ENCODE peak calls at places on chromosomes 6 and 20, in eight cellular contexts. One of them, this sample, is unnamed.

GRCh38 chr6:152441892-152442291 is 195.3 kb downstream of the SYNE1 start:
- DNase-seq in MM.1S: no peak
- DNase-seq in neural crest cell: no peak
- DNase-seq in choroid plexus epithelial cell: no peak
- DNase-seq in RWPE2: no peak
- DNase-seq in breast epithelium: no peak
- DNase-seq in endodermal cell: no peak
- DNase-seq in IMR-90: no peak
- DNase-seq in this sample: no peak

GRCh38 chr20:17616480-17617211 is 46.8 kb downstream of the DSTN start:
- DNase-seq in MM.1S: no peak
- DNase-seq in neural crest cell: no peak
- DNase-seq in choroid plexus epithelial cell: no peak
- DNase-seq in RWPE2: no peak
- DNase-seq in breast epithelium: peak
- DNase-seq in endodermal cell: peak
- DNase-seq in IMR-90: no peak
- DNase-seq in this sample: no peak

GRCh38 chr6:45714795-45715507 is 300.7 kb downstream of the CLIC5 start:
- DNase-seq in MM.1S: peak
- DNase-seq in neural crest cell: peak
- DNase-seq in choroid plexus epithelial cell: peak
- DNase-seq in RWPE2: no peak
- DNase-seq in breast epithelium: peak
- DNase-seq in endodermal cell: peak
- DNase-seq in IMR-90: peak
- DNase-seq in this sample: peak

GRCh38 chr6:167745660-167746376 is 80.9 kb upstream of the AFDN start:
- DNase-seq in MM.1S: no peak
- DNase-seq in neural crest cell: no peak
- DNase-seq in choroid plexus epithelial cell: no peak
- DNase-seq in RWPE2: no peak
- DNase-seq in breast epithelium: no peak
- DNase-seq in endodermal cell: peak
- DNase-seq in IMR-90: no peak
- DNase-seq in this sample: no peak

GRCh38 chr6:133055527-133055966 is 185.6 kb upstream of the EYA4 start:
- DNase-seq in MM.1S: no peak
- DNase-seq in neural crest cell: no peak
- DNase-seq in choroid plexus epithelial cell: no peak
- DNase-seq in RWPE2: no peak
- DNase-seq in breast epithelium: no peak
- DNase-seq in endodermal cell: peak
- DNase-seq in IMR-90: no peak
- DNase-seq in this sample: no peak

GRCh38 chr6:24798740-24799540 is at the start of gene ARMH2:
- DNase-seq in MM.1S: no peak
- DNase-seq in neural crest cell: no peak
- DNase-seq in choroid plexus epithelial cell: peak
- DNase-seq in RWPE2: no peak
- DNase-seq in breast epithelium: no peak
- DNase-seq in endodermal cell: no peak
- DNase-seq in IMR-90: peak
- DNase-seq in this sample: no peak

GRCh38 chr6:139939189-139939979 is 564.9 kb upstream of the CITED2 start:
- DNase-seq in MM.1S: no peak
- DNase-seq in neural crest cell: no peak
- DNase-seq in choroid plexus epithelial cell: no peak
- DNase-seq in RWPE2: no peak
- DNase-seq in breast epithelium: no peak
- DNase-seq in endodermal cell: no peak
- DNase-seq in IMR-90: no peak
- DNase-seq in this sample: no peak

GRCh38 chr6:39409889-39410288 is 87.4 kb upstream of the KCNK16 start:
- DNase-seq in MM.1S: no peak
- DNase-seq in neural crest cell: no peak
- DNase-seq in choroid plexus epithelial cell: no peak
- DNase-seq in RWPE2: no peak
- DNase-seq in breast epithelium: no peak
- DNase-seq in endodermal cell: no peak
- DNase-seq in IMR-90: no peak
- DNase-seq in this sample: no peak

GRCh38 chr20:45173531-45173930 is 1.2 kb upstream of the PI3 start:
- DNase-seq in MM.1S: no peak
- DNase-seq in neural crest cell: no peak
- DNase-seq in choroid plexus epithelial cell: no peak
- DNase-seq in RWPE2: no peak
- DNase-seq in breast epithelium: no peak
- DNase-seq in endodermal cell: no peak
- DNase-seq in IMR-90: no peak
- DNase-seq in this sample: no peak

GRCh38 chr6:18496462-18496861 is 109.3 kb downstream of the RNF144B start:
- DNase-seq in MM.1S: no peak
- DNase-seq in neural crest cell: no peak
- DNase-seq in choroid plexus epithelial cell: peak
- DNase-seq in RWPE2: no peak
- DNase-seq in breast epithelium: no peak
- DNase-seq in endodermal cell: no peak
- DNase-seq in IMR-90: peak
- DNase-seq in this sample: no peak

GRCh38 chr20:39190666-39191570 is 228.8 kb downstream of the DHX35 start:
- DNase-seq in MM.1S: no peak
- DNase-seq in neural crest cell: no peak
- DNase-seq in choroid plexus epithelial cell: no peak
- DNase-seq in RWPE2: no peak
- DNase-seq in breast epithelium: peak
- DNase-seq in endodermal cell: no peak
- DNase-seq in IMR-90: peak
- DNase-seq in this sample: no peak

GRCh38 chr6:106324726-106325335 is 729 bp downstream of the ATG5 start:
- DNase-seq in MM.1S: no peak
- DNase-seq in neural crest cell: no peak
- DNase-seq in choroid plexus epithelial cell: peak
- DNase-seq in RWPE2: no peak
- DNase-seq in breast epithelium: no peak
- DNase-seq in endodermal cell: no peak
- DNase-seq in IMR-90: peak
- DNase-seq in this sample: no peak

GRCh38 chr20:48471734-48472408 is 355.9 kb downstream of the PREX1 start:
- DNase-seq in MM.1S: no peak
- DNase-seq in neural crest cell: no peak
- DNase-seq in choroid plexus epithelial cell: no peak
- DNase-seq in RWPE2: no peak
- DNase-seq in breast epithelium: no peak
- DNase-seq in endodermal cell: no peak
- DNase-seq in IMR-90: no peak
- DNase-seq in this sample: no peak

GRCh38 chr20:61763740-61764400 is 301.8 kb downstream of the TAF4 start:
- DNase-seq in MM.1S: no peak
- DNase-seq in neural crest cell: no peak
- DNase-seq in choroid plexus epithelial cell: no peak
- DNase-seq in RWPE2: peak
- DNase-seq in breast epithelium: no peak
- DNase-seq in endodermal cell: peak
- DNase-seq in IMR-90: no peak
- DNase-seq in this sample: no peak

GRCh38 chr6:8079116-8079515 is 14.9 kb upstream of the BLOC1S5 start:
- DNase-seq in MM.1S: no peak
- DNase-seq in neural crest cell: no peak
- DNase-seq in choroid plexus epithelial cell: no peak
- DNase-seq in RWPE2: no peak
- DNase-seq in breast epithelium: no peak
- DNase-seq in endodermal cell: no peak
- DNase-seq in IMR-90: no peak
- DNase-seq in this sample: no peak

GRCh38 chr20:3323398-3323797 is 84.1 kb downstream of the DNAAF9 start:
- DNase-seq in MM.1S: no peak
- DNase-seq in neural crest cell: no peak
- DNase-seq in choroid plexus epithelial cell: no peak
- DNase-seq in RWPE2: no peak
- DNase-seq in breast epithelium: no peak
- DNase-seq in endodermal cell: peak
- DNase-seq in IMR-90: no peak
- DNase-seq in this sample: no peak

GRCh38 chr6:162119349-162119748 is 608.2 kb downstream of the PRKN start:
- DNase-seq in MM.1S: no peak
- DNase-seq in neural crest cell: no peak
- DNase-seq in choroid plexus epithelial cell: peak
- DNase-seq in RWPE2: no peak
- DNase-seq in breast epithelium: no peak
- DNase-seq in endodermal cell: peak
- DNase-seq in IMR-90: no peak
- DNase-seq in this sample: no peak

GRCh38 chr20:23228912-23229311 is 121.7 kb upstream of the NXT1 start:
- DNase-seq in MM.1S: no peak
- DNase-seq in neural crest cell: no peak
- DNase-seq in choroid plexus epithelial cell: peak
- DNase-seq in RWPE2: no peak
- DNase-seq in breast epithelium: no peak
- DNase-seq in endodermal cell: no peak
- DNase-seq in IMR-90: peak
- DNase-seq in this sample: no peak

GRCh38 chr6:26653007-26653406 is 6.5 kb downstream of the ZNF322 start:
- DNase-seq in MM.1S: no peak
- DNase-seq in neural crest cell: no peak
- DNase-seq in choroid plexus epithelial cell: no peak
- DNase-seq in RWPE2: no peak
- DNase-seq in breast epithelium: no peak
- DNase-seq in endodermal cell: no peak
- DNase-seq in IMR-90: no peak
- DNase-seq in this sample: no peak

GRCh38 chr6:26660096-26660425 is 515 bp upstream of the ZNF322 start:
- DNase-seq in MM.1S: peak
- DNase-seq in neural crest cell: no peak
- DNase-seq in choroid plexus epithelial cell: peak
- DNase-seq in RWPE2: no peak
- DNase-seq in breast epithelium: no peak
- DNase-seq in endodermal cell: no peak
- DNase-seq in IMR-90: peak
- DNase-seq in this sample: no peak

GRCh38 chr6:26657268-26657667 is 2.3 kb downstream of the ZNF322 start:
- DNase-seq in MM.1S: no peak
- DNase-seq in neural crest cell: no peak
- DNase-seq in choroid plexus epithelial cell: no peak
- DNase-seq in RWPE2: no peak
- DNase-seq in breast epithelium: no peak
- DNase-seq in endodermal cell: no peak
- DNase-seq in IMR-90: no peak
- DNase-seq in this sample: no peak

GRCh38 chr6:26659042-26659359 is 545 bp downstream of the ZNF322 start:
- DNase-seq in MM.1S: no peak
- DNase-seq in neural crest cell: no peak
- DNase-seq in choroid plexus epithelial cell: no peak
- DNase-seq in RWPE2: no peak
- DNase-seq in breast epithelium: no peak
- DNase-seq in endodermal cell: no peak
- DNase-seq in IMR-90: no peak
- DNase-seq in this sample: no peak
- TF ChIP-seq CTCF in MM.1S: no peak
- TF ChIP-seq CTCF in neural crest cell: no peak
- TF ChIP-seq CTCF in choroid plexus epithelial cell: no peak
- TF ChIP-seq CTCF in RWPE2: no peak
- TF ChIP-seq CTCF in breast epithelium: no peak
- TF ChIP-seq CTCF in endodermal cell: no peak
- TF ChIP-seq CTCF in IMR-90: no peak
- TF ChIP-seq CTCF in this sample: no peak

GRCh38 chr6:72422126-72422680 is 199.7 kb upstream of the KCNQ5 start:
- DNase-seq in MM.1S: no peak
- DNase-seq in neural crest cell: no peak
- DNase-seq in choroid plexus epithelial cell: no peak
- DNase-seq in RWPE2: no peak
- DNase-seq in breast epithelium: no peak
- DNase-seq in endodermal cell: no peak
- DNase-seq in IMR-90: peak
- DNase-seq in this sample: no peak

GRCh38 chr6:72416744-72417143 is 205.1 kb upstream of the KCNQ5 start:
- DNase-seq in MM.1S: no peak
- DNase-seq in neural crest cell: no peak
- DNase-seq in choroid plexus epithelial cell: no peak
- DNase-seq in RWPE2: no peak
- DNase-seq in breast epithelium: no peak
- DNase-seq in endodermal cell: no peak
- DNase-seq in IMR-90: no peak
- DNase-seq in this sample: no peak

GRCh38 chr6:72420409-72420808 is 201.5 kb upstream of the KCNQ5 start:
- DNase-seq in MM.1S: no peak
- DNase-seq in neural crest cell: no peak
- DNase-seq in choroid plexus epithelial cell: no peak
- DNase-seq in RWPE2: no peak
- DNase-seq in breast epithelium: no peak
- DNase-seq in endodermal cell: no peak
- DNase-seq in IMR-90: no peak
- DNase-seq in this sample: no peak

GRCh38 chr6:72421387-72421786 is 200.5 kb upstream of the KCNQ5 start:
- DNase-seq in MM.1S: no peak
- DNase-seq in neural crest cell: no peak
- DNase-seq in choroid plexus epithelial cell: no peak
- DNase-seq in RWPE2: no peak
- DNase-seq in breast epithelium: no peak
- DNase-seq in endodermal cell: no peak
- DNase-seq in IMR-90: no peak
- DNase-seq in this sample: no peak

DNA sequence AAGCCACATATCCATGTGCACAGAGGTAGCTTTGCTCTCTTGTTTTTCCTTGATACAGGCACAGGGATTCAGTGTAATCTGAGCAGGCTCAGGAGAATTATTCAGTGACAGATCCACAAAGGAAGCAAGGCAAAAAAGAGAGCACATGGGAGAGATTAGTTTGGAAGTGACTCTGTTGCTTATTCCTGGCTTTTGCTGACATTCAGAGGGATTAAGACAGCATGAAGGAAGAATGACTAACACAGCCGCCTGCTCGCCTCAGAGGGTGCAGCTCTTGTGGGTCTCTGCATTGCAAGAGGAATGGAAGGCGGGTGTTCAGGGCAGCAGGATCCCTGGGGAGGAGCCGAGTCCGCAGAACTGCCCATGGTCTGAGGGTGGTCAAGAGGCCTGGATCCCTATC is 203.4 kb upstream of the KCNQ5 start:
- DNase-seq in MM.1S: no peak
- DNase-seq in neural crest cell: no peak
- DNase-seq in choroid plexus epithelial cell: peak
- DNase-seq in RWPE2: no peak
- DNase-seq in breast epithelium: no peak
- DNase-seq in endodermal cell: no peak
- DNase-seq in IMR-90: peak
- DNase-seq in this sample: no peak
- TF ChIP-seq CTCF in MM.1S: no peak
- TF ChIP-seq CTCF in neural crest cell: no peak
- TF ChIP-seq CTCF in choroid plexus epithelial cell: no peak
- TF ChIP-seq CTCF in RWPE2: no peak
- TF ChIP-seq CTCF in breast epithelium: no peak
- TF ChIP-seq CTCF in endodermal cell: no peak
- TF ChIP-seq CTCF in IMR-90: no peak
- TF ChIP-seq CTCF in this sample: no peak

GRCh38 chr20:10447028-10447427 is 11.9 kb downstream of the SLX4IP start:
- DNase-seq in MM.1S: peak
- DNase-seq in neural crest cell: no peak
- DNase-seq in choroid plexus epithelial cell: peak
- DNase-seq in RWPE2: no peak
- DNase-seq in breast epithelium: no peak
- DNase-seq in endodermal cell: no peak
- DNase-seq in IMR-90: peak
- DNase-seq in this sample: no peak
- TF ChIP-seq CTCF in MM.1S: no peak
- TF ChIP-seq CTCF in neural crest cell: no peak
- TF ChIP-seq CTCF in choroid plexus epithelial cell: peak
- TF ChIP-seq CTCF in RWPE2: peak
- TF ChIP-seq CTCF in breast epithelium: no peak
- TF ChIP-seq CTCF in endodermal cell: no peak
- TF ChIP-seq CTCF in IMR-90: no peak
- TF ChIP-seq CTCF in this sample: no peak

GRCh38 chr6:118284736-118285360 is 263.2 kb upstream of the PLN start:
- DNase-seq in MM.1S: no peak
- DNase-seq in neural crest cell: no peak
- DNase-seq in choroid plexus epithelial cell: peak
- DNase-seq in RWPE2: no peak
- DNase-seq in breast epithelium: no peak
- DNase-seq in endodermal cell: no peak
- DNase-seq in IMR-90: peak
- DNase-seq in this sample: no peak
- TF ChIP-seq CTCF in MM.1S: no peak
- TF ChIP-seq CTCF in neural crest cell: peak
- TF ChIP-seq CTCF in choroid plexus epithelial cell: peak
- TF ChIP-seq CTCF in RWPE2: peak
- TF ChIP-seq CTCF in breast epithelium: no peak
- TF ChIP-seq CTCF in endodermal cell: peak
- TF ChIP-seq CTCF in IMR-90: peak
- TF ChIP-seq CTCF in this sample: peak

This sample was measured in progenitor cell of endocrine pancreas.